ENCODE peak calls at places on chromosomes 2 and 18, in four cellular contexts. G is HepG2, Q is HL-60, H is HCT116. U is an unnamed sample.

GRCh38 chr2:144703852-144704324 is 184.0 kb upstream of the ZEB2 start:
- DNase-seq in G (no peak), Q (peak), H (peak), U (no peak)

GRCh38 chr2:240737958-240738357 is 46.3 kb downstream of the AQP12A start:
- DNase-seq in G (no peak), Q (no peak), H (no peak), U (no peak)

GRCh38 chr2:198102841-198103240 is 298.4 kb downstream of the PLCL1 start:
- DNase-seq in G (no peak), Q (no peak), H (no peak), U (no peak)

GRCh38 chr2:240395896-240396622 is 39.4 kb upstream of the GPC1 start:
- DNase-seq in G (no peak), Q (no peak), H (no peak), U (no peak)

GRCh38 chr2:8277921-8278571 is 403.8 kb upstream of the ID2 start:
- DNase-seq in G (no peak), Q (no peak), H (no peak), U (no peak)

GRCh38 chr2:207533609-207534008 is 3.8 kb downstream of the CREB1 start:
- DNase-seq in G (no peak), Q (no peak), H (no peak), U (no peak)

GRCh38 chr2:14706201-14706600 is 73.7 kb downstream of the LRATD1 start:
- DNase-seq in G (no peak), Q (no peak), H (no peak), U (no peak)

GRCh38 chr2:170157025-170157684 is 20.8 kb upstream of the MYO3B start:
- DNase-seq in G (peak), Q (no peak), H (no peak), U (no peak)

GRCh38 chr18:12401881-12402280 is 5.8 kb upstream of the PRELID3A start:
- DNase-seq in G (no peak), Q (no peak), H (no peak), U (no peak)

GRCh38 chr2:199903111-199903510 is 8.0 kb upstream of the C2orf69 start:
- DNase-seq in G (no peak), Q (no peak), H (no peak), U (no peak)

GRCh38 chr2:10772868-10773215 is 39.7 kb downstream of the PDIA6 start:
- DNase-seq in G (no peak), Q (no peak), H (no peak), U (no peak)

GRCh38 chr2:171814883-171815282 is 79.2 kb downstream of the SLC25A12 start:
- DNase-seq in G (no peak), Q (no peak), H (no peak), U (no peak)

GRCh38 chr2:65053199-65053598 is 3.0 kb upstream of the CEP68 start:
- DNase-seq in G (no peak), Q (peak), H (no peak), U (no peak)

GRCh38 chr2:219630770-219631405 is 3.5 kb downstream of the SLC4A3 start:
- DNase-seq in G (no peak), Q (no peak), H (no peak), U (no peak)

GRCh38 chr2:237885931-237886701 is 26.7 kb downstream of the RAMP1 start:
- DNase-seq in G (no peak), Q (no peak), H (no peak), U (no peak)

GRCh38 chr18:28041366-28041765 is 135.6 kb downstream of the CDH2 start:
- DNase-seq in G (no peak), Q (no peak), H (no peak), U (no peak)

GRCh38 chr2:170313636-170314348 is 135.8 kb downstream of the MYO3B start:
- DNase-seq in G (no peak), Q (no peak), H (no peak), U (no peak)

GRCh38 chr2:60899230-60899891 is 18.0 kb downstream of the REL start:
- DNase-seq in G (no peak), Q (no peak), H (no peak), U (no peak)

GRCh38 chr18:11736656-11737055 is 47.6 kb downstream of the GNAL start:
- DNase-seq in G (no peak), Q (no peak), H (no peak), U (no peak)

GRCh38 chr2:17628349-17629261 is 88.1 kb downstream of the VSNL1 start:
- DNase-seq in G (no peak), Q (no peak), H (no peak), U (no peak)

GRCh38 chr18:54905629-54906028 is 53.6 kb downstream of the CCDC68 start:
- DNase-seq in G (no peak), Q (no peak), H (no peak), U (no peak)

GRCh38 chr2:169362346-169363026 is at the start of gene LRP2:
- DNase-seq in G (peak), Q (no peak), H (no peak), U (peak)

GRCh38 chr2:173218331-173219056 is 136.2 kb upstream of the CDCA7 start:
- DNase-seq in G (peak), Q (no peak), H (no peak), U (peak)

GRCh38 chr2:159890945-159891588 is 93.1 kb upstream of the CD302 start:
- DNase-seq in G (no peak), Q (peak), H (no peak), U (no peak)

GRCh38 chr18:33603434-33603833 is 25.4 kb downstream of the ASXL3 start:
- DNase-seq in G (no peak), Q (no peak), H (no peak), U (no peak)

GRCh38 chr18:9444549-9444948 is 30.8 kb upstream of the RALBP1 start:
- DNase-seq in G (no peak), Q (no peak), H (no peak), U (no peak)

GRCh38 chr2:10007921-10008808 is 35.2 kb upstream of the KLF11 start:
- DNase-seq in G (peak), Q (no peak), H (no peak), U (no peak)

GRCh38 chr18:37403100-37403781 is 162.4 kb downstream of the CELF4 start:
- DNase-seq in G (no peak), Q (no peak), H (no peak), U (no peak)

GRCh38 chr2:127411609-127412370 is 6.4 kb upstream of the PROC start:
- DNase-seq in G (no peak), Q (peak), H (no peak), U (no peak)

GRCh38 chr2:198309673-198310280 is 505.4 kb downstream of the PLCL1 start:
- DNase-seq in G (peak), Q (peak), H (peak), U (peak)

GRCh38 chr2:134936691-134937090 is 18.1 kb downstream of the CCNT2 start:
- DNase-seq in G (no peak), Q (no peak), H (no peak), U (no peak)

GRCh38 chr2:134934641-134935040 is 16.0 kb downstream of the CCNT2 start:
- DNase-seq in G (no peak), Q (no peak), H (no peak), U (no peak)

GRCh38 chr2:134934150-134934549 is 15.5 kb downstream of the CCNT2 start:
- DNase-seq in G (no peak), Q (no peak), H (no peak), U (no peak)

GRCh38 chr2:134933732-134934131 is 15.1 kb downstream of the CCNT2 start:
- DNase-seq in G (no peak), Q (no peak), H (no peak), U (no peak)

DNA sequence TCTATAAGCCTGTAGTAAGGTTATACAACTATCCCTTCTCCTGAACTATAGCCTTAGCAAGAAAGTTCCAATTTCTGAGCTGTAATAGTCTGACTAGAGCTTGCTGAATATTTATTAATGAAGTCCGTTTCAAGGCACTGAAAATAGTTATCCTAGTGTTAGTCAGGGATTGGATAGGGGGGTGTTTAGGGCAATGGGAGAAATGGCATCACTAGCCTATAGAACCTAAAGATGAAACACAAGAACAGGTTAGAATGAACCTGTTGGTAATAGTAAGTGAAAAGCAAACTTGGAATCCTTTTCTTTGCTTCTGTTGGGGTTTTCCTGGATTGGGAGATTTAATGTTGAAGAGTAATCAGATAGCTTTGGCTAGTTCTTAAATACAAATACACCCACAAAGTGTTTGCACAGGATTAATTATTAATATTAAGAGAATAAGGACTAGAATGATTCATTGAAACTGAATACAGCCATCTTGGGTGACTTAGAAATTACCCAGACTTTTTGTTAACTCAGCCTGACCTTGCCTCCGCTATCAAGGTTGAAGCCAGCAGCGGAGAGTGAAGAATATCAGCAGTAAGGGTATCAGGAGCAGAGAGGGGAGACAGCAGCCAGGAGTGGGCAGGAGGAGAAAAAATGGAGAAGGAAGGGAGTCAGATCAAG is 14.4 kb downstream of the CCNT2 start:
- DNase-seq in G (no peak), Q (no peak), H (no peak), U (no peak)
- TF ChIP-seq REST in G (no peak), Q (no peak), H (no peak), U (no peak)

GRCh38 chr2:129645335-129645734 is 334.1 kb upstream of the RAB6C start:
- DNase-seq in G (no peak), Q (no peak), H (no peak), U (no peak)
- TF ChIP-seq POLR2AphosphoS5 in G (no peak), Q (no peak), H (no peak), U (no peak)

DNA sequence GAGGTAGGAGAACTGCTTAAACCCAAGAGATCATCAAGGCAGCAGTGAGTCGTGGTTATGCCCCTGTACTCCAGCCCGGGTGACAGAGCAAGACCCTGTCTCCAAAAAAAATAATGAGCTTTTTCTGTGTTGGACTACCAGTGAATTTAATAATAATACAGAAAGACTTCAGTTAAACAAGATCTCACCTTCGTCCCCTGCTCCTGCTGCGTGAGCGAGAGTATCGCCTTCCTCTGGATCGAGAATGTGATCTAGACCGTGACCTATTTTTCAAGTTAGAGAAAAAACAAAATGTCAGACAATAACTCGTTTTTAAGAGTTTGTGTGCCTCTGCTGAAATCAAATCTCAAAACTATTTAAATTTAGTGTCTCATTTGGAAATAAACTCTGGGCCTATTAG is 2.8 kb downstream of the SRSF7 start:
- DNase-seq in G (no peak), Q (no peak), H (no peak), U (no peak)
- H3K4me3 ChIP-seq in G (peak), Q (no peak), H (no peak), U (peak)

DNA sequence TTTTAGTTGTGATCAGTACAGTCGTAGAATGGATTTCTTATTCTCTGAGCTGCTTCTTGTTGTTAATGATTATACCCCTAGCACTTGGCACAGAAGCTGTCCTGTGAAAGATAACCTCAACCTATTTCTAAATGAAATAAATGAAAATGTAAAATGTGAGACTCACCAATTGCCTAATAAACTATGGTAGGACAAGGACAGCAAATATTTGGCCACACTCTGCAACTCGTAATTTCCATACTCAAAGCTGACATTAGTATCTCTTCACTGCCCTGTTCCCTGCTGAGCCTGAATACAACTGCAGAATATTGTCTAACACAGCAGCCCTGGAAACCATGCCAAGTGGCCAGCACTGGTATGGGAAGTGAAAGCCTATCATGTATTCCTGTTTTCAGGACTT is 34.5 kb downstream of the TMEM182 start:
- DNase-seq in G (peak), Q (no peak), H (no peak), U (no peak)
- TF ChIP-seq REST in G (no peak), Q (no peak), H (no peak), U (no peak)

GRCh38 chr2:136114392-136114791 is 3.6 kb downstream of the CXCR4 start:
- DNase-seq in G (no peak), Q (peak), H (no peak), U (no peak)
- TF ChIP-seq POLR2AphosphoS5 in G (no peak), Q (no peak), H (no peak), U (no peak)

DNA sequence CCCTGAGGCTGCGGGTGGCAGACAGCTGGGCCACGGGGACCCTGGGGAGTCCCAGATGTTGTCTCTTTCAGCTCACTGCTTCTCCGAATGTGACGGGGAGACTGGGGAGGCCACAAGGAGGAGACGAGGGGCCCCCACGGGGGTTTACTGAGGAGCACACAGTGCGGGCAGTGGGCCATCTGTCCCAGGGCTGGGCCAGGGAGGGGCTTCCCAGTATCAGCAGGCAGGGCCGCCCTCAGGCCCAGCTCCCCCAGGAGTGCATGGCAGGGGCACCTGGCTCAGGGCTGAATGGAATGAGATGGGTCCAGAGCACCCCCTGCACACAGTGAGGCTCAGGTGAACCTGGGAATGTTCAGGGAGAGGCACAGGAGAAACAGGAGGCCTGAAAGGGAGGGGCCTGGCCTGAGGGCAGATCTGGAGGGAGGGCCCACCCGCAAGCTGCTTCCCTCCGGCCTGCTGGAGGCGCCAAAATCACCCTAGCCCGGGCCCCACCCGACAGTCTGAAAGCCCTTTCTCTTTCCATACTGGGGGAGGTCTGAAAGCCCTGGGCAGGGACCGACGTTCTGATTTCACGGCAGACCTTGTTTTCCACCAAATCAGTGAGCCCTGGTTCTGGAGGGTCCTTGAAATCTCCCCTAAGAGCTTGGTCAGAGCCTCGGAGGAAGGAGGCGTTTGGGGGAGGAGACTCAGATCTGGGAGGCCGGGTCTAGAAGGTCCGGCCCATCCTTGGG is 35.5 kb upstream of the PTMA start:
- DNase-seq in G (peak), Q (peak), H (peak), U (peak)
- H3K4me3 ChIP-seq in G (peak), Q (no peak), H (peak), U (peak)

GRCh38 chr2:119546446-119546765 is 2.2 kb downstream of the CFAP221 start:
- DNase-seq in G (no peak), Q (no peak), H (no peak), U (no peak)
- TF ChIP-seq REST in G (no peak), Q (no peak), H (no peak), U (no peak)

U was measured in GM23338.